ENCODE peak calls at places on chromosomes 2 and 18, in nine cellular contexts. One of them, this sample, is unnamed.

GRCh38 chr2:200619275-200619674 is 33.5 kb downstream of the AOX1 start:
- DNase-seq in NT2/D1: no peak
- DNase-seq in M059J: peak
- DNase-seq in H54: no peak
- DNase-seq in neuronal stem cell: no peak
- DNase-seq in stimulated activated CD8-positive, alpha-beta memory T cell treated with anti-CD3 and anti-CD28 coated beads, Interleukin-7, amount 100 ng/mL, for 1 hour: no peak
- DNase-seq in EL: no peak
- DNase-seq in stimulated activated CD4-positive, alpha-beta T cell treated with anti-CD3 and anti-CD28 coated beads, TNF-alpha, amount 100 ng/mL, for 4 hours: no peak
- DNase-seq in SJSA1: no peak
- DNase-seq in this sample: peak

GRCh38 chr18:8020133-8020846 is 453.2 kb downstream of the PTPRM start:
- DNase-seq in NT2/D1: no peak
- DNase-seq in M059J: no peak
- DNase-seq in H54: no peak
- DNase-seq in neuronal stem cell: no peak
- DNase-seq in stimulated activated CD8-positive, alpha-beta memory T cell treated with anti-CD3 and anti-CD28 coated beads, Interleukin-7, amount 100 ng/mL, for 1 hour: no peak
- DNase-seq in EL: no peak
- DNase-seq in stimulated activated CD4-positive, alpha-beta T cell treated with anti-CD3 and anti-CD28 coated beads, TNF-alpha, amount 100 ng/mL, for 4 hours: no peak
- DNase-seq in SJSA1: no peak
- DNase-seq in this sample: no peak

GRCh38 chr2:230234122-230234722 is 8.7 kb downstream of the SP140 start:
- DNase-seq in NT2/D1: no peak
- DNase-seq in M059J: no peak
- DNase-seq in H54: no peak
- DNase-seq in neuronal stem cell: no peak
- DNase-seq in stimulated activated CD8-positive, alpha-beta memory T cell treated with anti-CD3 and anti-CD28 coated beads, Interleukin-7, amount 100 ng/mL, for 1 hour: no peak
- DNase-seq in EL: no peak
- DNase-seq in stimulated activated CD4-positive, alpha-beta T cell treated with anti-CD3 and anti-CD28 coated beads, TNF-alpha, amount 100 ng/mL, for 4 hours: no peak
- DNase-seq in SJSA1: no peak
- DNase-seq in this sample: no peak

GRCh38 chr2:190822038-190822437 is 58.6 kb upstream of the GLS start:
- DNase-seq in NT2/D1: no peak
- DNase-seq in M059J: no peak
- DNase-seq in H54: no peak
- DNase-seq in neuronal stem cell: no peak
- DNase-seq in stimulated activated CD8-positive, alpha-beta memory T cell treated with anti-CD3 and anti-CD28 coated beads, Interleukin-7, amount 100 ng/mL, for 1 hour: no peak
- DNase-seq in EL: no peak
- DNase-seq in stimulated activated CD4-positive, alpha-beta T cell treated with anti-CD3 and anti-CD28 coated beads, TNF-alpha, amount 100 ng/mL, for 4 hours: no peak
- DNase-seq in SJSA1: no peak
- DNase-seq in this sample: no peak

GRCh38 chr18:5317186-5317585 is 21.7 kb upstream of the ZBTB14 start:
- DNase-seq in NT2/D1: no peak
- DNase-seq in M059J: no peak
- DNase-seq in H54: no peak
- DNase-seq in neuronal stem cell: no peak
- DNase-seq in stimulated activated CD8-positive, alpha-beta memory T cell treated with anti-CD3 and anti-CD28 coated beads, Interleukin-7, amount 100 ng/mL, for 1 hour: no peak
- DNase-seq in EL: no peak
- DNase-seq in stimulated activated CD4-positive, alpha-beta T cell treated with anti-CD3 and anti-CD28 coated beads, TNF-alpha, amount 100 ng/mL, for 4 hours: no peak
- DNase-seq in SJSA1: no peak
- DNase-seq in this sample: no peak

GRCh38 chr2:117980381-117980780 is 33.5 kb downstream of the CCDC93 start:
- DNase-seq in NT2/D1: no peak
- DNase-seq in M059J: peak
- DNase-seq in H54: peak
- DNase-seq in neuronal stem cell: no peak
- DNase-seq in stimulated activated CD8-positive, alpha-beta memory T cell treated with anti-CD3 and anti-CD28 coated beads, Interleukin-7, amount 100 ng/mL, for 1 hour: no peak
- DNase-seq in EL: peak
- DNase-seq in stimulated activated CD4-positive, alpha-beta T cell treated with anti-CD3 and anti-CD28 coated beads, TNF-alpha, amount 100 ng/mL, for 4 hours: no peak
- DNase-seq in SJSA1: peak
- DNase-seq in this sample: no peak

GRCh38 chr2:238569415-238570195 is 142.9 kb downstream of the ASB1 start:
- DNase-seq in NT2/D1: no peak
- DNase-seq in M059J: no peak
- DNase-seq in H54: no peak
- DNase-seq in neuronal stem cell: no peak
- DNase-seq in stimulated activated CD8-positive, alpha-beta memory T cell treated with anti-CD3 and anti-CD28 coated beads, Interleukin-7, amount 100 ng/mL, for 1 hour: no peak
- DNase-seq in EL: no peak
- DNase-seq in stimulated activated CD4-positive, alpha-beta T cell treated with anti-CD3 and anti-CD28 coated beads, TNF-alpha, amount 100 ng/mL, for 4 hours: no peak
- DNase-seq in SJSA1: no peak
- DNase-seq in this sample: no peak

GRCh38 chr2:210072922-210073509 is 70.6 kb downstream of the RPE start:
- DNase-seq in NT2/D1: peak
- DNase-seq in M059J: peak
- DNase-seq in H54: peak
- DNase-seq in neuronal stem cell: no peak
- DNase-seq in stimulated activated CD8-positive, alpha-beta memory T cell treated with anti-CD3 and anti-CD28 coated beads, Interleukin-7, amount 100 ng/mL, for 1 hour: no peak
- DNase-seq in EL: peak
- DNase-seq in stimulated activated CD4-positive, alpha-beta T cell treated with anti-CD3 and anti-CD28 coated beads, TNF-alpha, amount 100 ng/mL, for 4 hours: no peak
- DNase-seq in SJSA1: peak
- DNase-seq in this sample: no peak

GRCh38 chr2:182586426-182586825 is 129.6 kb upstream of the DNAJC10 start:
- DNase-seq in NT2/D1: no peak
- DNase-seq in M059J: no peak
- DNase-seq in H54: no peak
- DNase-seq in neuronal stem cell: no peak
- DNase-seq in stimulated activated CD8-positive, alpha-beta memory T cell treated with anti-CD3 and anti-CD28 coated beads, Interleukin-7, amount 100 ng/mL, for 1 hour: no peak
- DNase-seq in EL: no peak
- DNase-seq in stimulated activated CD4-positive, alpha-beta T cell treated with anti-CD3 and anti-CD28 coated beads, TNF-alpha, amount 100 ng/mL, for 4 hours: no peak
- DNase-seq in SJSA1: no peak
- DNase-seq in this sample: no peak

GRCh38 chr2:215269397-215270117 is 42.3 kb upstream of the ATIC start:
- DNase-seq in NT2/D1: peak
- DNase-seq in M059J: peak
- DNase-seq in H54: peak
- DNase-seq in neuronal stem cell: peak
- DNase-seq in stimulated activated CD8-positive, alpha-beta memory T cell treated with anti-CD3 and anti-CD28 coated beads, Interleukin-7, amount 100 ng/mL, for 1 hour: no peak
- DNase-seq in EL: peak
- DNase-seq in stimulated activated CD4-positive, alpha-beta T cell treated with anti-CD3 and anti-CD28 coated beads, TNF-alpha, amount 100 ng/mL, for 4 hours: peak
- DNase-seq in SJSA1: peak
- DNase-seq in this sample: peak

GRCh38 chr2:109322111-109322510 is 193.1 kb downstream of the SH3RF3 start:
- DNase-seq in NT2/D1: no peak
- DNase-seq in M059J: peak
- DNase-seq in H54: no peak
- DNase-seq in neuronal stem cell: no peak
- DNase-seq in stimulated activated CD8-positive, alpha-beta memory T cell treated with anti-CD3 and anti-CD28 coated beads, Interleukin-7, amount 100 ng/mL, for 1 hour: no peak
- DNase-seq in EL: peak
- DNase-seq in stimulated activated CD4-positive, alpha-beta T cell treated with anti-CD3 and anti-CD28 coated beads, TNF-alpha, amount 100 ng/mL, for 4 hours: no peak
- DNase-seq in SJSA1: peak
- DNase-seq in this sample: no peak

GRCh38 chr18:9971313-9971920 is 57.6 kb downstream of the VAPA start:
- DNase-seq in NT2/D1: peak
- DNase-seq in M059J: peak
- DNase-seq in H54: peak
- DNase-seq in neuronal stem cell: peak
- DNase-seq in stimulated activated CD8-positive, alpha-beta memory T cell treated with anti-CD3 and anti-CD28 coated beads, Interleukin-7, amount 100 ng/mL, for 1 hour: peak
- DNase-seq in EL: peak
- DNase-seq in stimulated activated CD4-positive, alpha-beta T cell treated with anti-CD3 and anti-CD28 coated beads, TNF-alpha, amount 100 ng/mL, for 4 hours: peak
- DNase-seq in SJSA1: peak
- DNase-seq in this sample: peak

GRCh38 chr2:21467910-21468309 is 344.1 kb downstream of the TDRD15 start:
- DNase-seq in NT2/D1: peak
- DNase-seq in M059J: peak
- DNase-seq in H54: no peak
- DNase-seq in neuronal stem cell: no peak
- DNase-seq in stimulated activated CD8-positive, alpha-beta memory T cell treated with anti-CD3 and anti-CD28 coated beads, Interleukin-7, amount 100 ng/mL, for 1 hour: no peak
- DNase-seq in EL: peak
- DNase-seq in stimulated activated CD4-positive, alpha-beta T cell treated with anti-CD3 and anti-CD28 coated beads, TNF-alpha, amount 100 ng/mL, for 4 hours: no peak
- DNase-seq in SJSA1: peak
- DNase-seq in this sample: no peak

GRCh38 chr2:62934501-62934900 is 116.1 kb upstream of the OTX1 start:
- DNase-seq in NT2/D1: no peak
- DNase-seq in M059J: no peak
- DNase-seq in H54: no peak
- DNase-seq in neuronal stem cell: no peak
- DNase-seq in stimulated activated CD8-positive, alpha-beta memory T cell treated with anti-CD3 and anti-CD28 coated beads, Interleukin-7, amount 100 ng/mL, for 1 hour: no peak
- DNase-seq in EL: no peak
- DNase-seq in stimulated activated CD4-positive, alpha-beta T cell treated with anti-CD3 and anti-CD28 coated beads, TNF-alpha, amount 100 ng/mL, for 4 hours: no peak
- DNase-seq in SJSA1: no peak
- DNase-seq in this sample: no peak

GRCh38 chr2:203062126-203062525 is 47.5 kb downstream of the NBEAL1 start:
- DNase-seq in NT2/D1: no peak
- DNase-seq in M059J: no peak
- DNase-seq in H54: no peak
- DNase-seq in neuronal stem cell: no peak
- DNase-seq in stimulated activated CD8-positive, alpha-beta memory T cell treated with anti-CD3 and anti-CD28 coated beads, Interleukin-7, amount 100 ng/mL, for 1 hour: no peak
- DNase-seq in EL: peak
- DNase-seq in stimulated activated CD4-positive, alpha-beta T cell treated with anti-CD3 and anti-CD28 coated beads, TNF-alpha, amount 100 ng/mL, for 4 hours: no peak
- DNase-seq in SJSA1: no peak
- DNase-seq in this sample: no peak

GRCh38 chr18:58314284-58314683 is 270.3 kb downstream of the NEDD4L start:
- DNase-seq in NT2/D1: no peak
- DNase-seq in M059J: peak
- DNase-seq in H54: no peak
- DNase-seq in neuronal stem cell: no peak
- DNase-seq in stimulated activated CD8-positive, alpha-beta memory T cell treated with anti-CD3 and anti-CD28 coated beads, Interleukin-7, amount 100 ng/mL, for 1 hour: no peak
- DNase-seq in EL: peak
- DNase-seq in stimulated activated CD4-positive, alpha-beta T cell treated with anti-CD3 and anti-CD28 coated beads, TNF-alpha, amount 100 ng/mL, for 4 hours: no peak
- DNase-seq in SJSA1: peak
- DNase-seq in this sample: peak

GRCh38 chr2:104965900-104966299 is 72.0 kb upstream of the MRPS9 start:
- DNase-seq in NT2/D1: peak
- DNase-seq in M059J: no peak
- DNase-seq in H54: no peak
- DNase-seq in neuronal stem cell: no peak
- DNase-seq in stimulated activated CD8-positive, alpha-beta memory T cell treated with anti-CD3 and anti-CD28 coated beads, Interleukin-7, amount 100 ng/mL, for 1 hour: no peak
- DNase-seq in EL: no peak
- DNase-seq in stimulated activated CD4-positive, alpha-beta T cell treated with anti-CD3 and anti-CD28 coated beads, TNF-alpha, amount 100 ng/mL, for 4 hours: no peak
- DNase-seq in SJSA1: no peak
- DNase-seq in this sample: no peak

GRCh38 chr2:233081232-233081730 is 21.1 kb downstream of the INPP5D start:
- DNase-seq in NT2/D1: no peak
- DNase-seq in M059J: no peak
- DNase-seq in H54: no peak
- DNase-seq in neuronal stem cell: no peak
- DNase-seq in stimulated activated CD8-positive, alpha-beta memory T cell treated with anti-CD3 and anti-CD28 coated beads, Interleukin-7, amount 100 ng/mL, for 1 hour: no peak
- DNase-seq in EL: no peak
- DNase-seq in stimulated activated CD4-positive, alpha-beta T cell treated with anti-CD3 and anti-CD28 coated beads, TNF-alpha, amount 100 ng/mL, for 4 hours: no peak
- DNase-seq in SJSA1: no peak
- DNase-seq in this sample: no peak

GRCh38 chr2:69704446-69704845 is 37.5 kb upstream of the ANXA4 start:
- DNase-seq in NT2/D1: no peak
- DNase-seq in M059J: no peak
- DNase-seq in H54: no peak
- DNase-seq in neuronal stem cell: no peak
- DNase-seq in stimulated activated CD8-positive, alpha-beta memory T cell treated with anti-CD3 and anti-CD28 coated beads, Interleukin-7, amount 100 ng/mL, for 1 hour: no peak
- DNase-seq in EL: no peak
- DNase-seq in stimulated activated CD4-positive, alpha-beta T cell treated with anti-CD3 and anti-CD28 coated beads, TNF-alpha, amount 100 ng/mL, for 4 hours: no peak
- DNase-seq in SJSA1: no peak
- DNase-seq in this sample: no peak

GRCh38 chr2:136117909-136118818 is at the start of gene CXCR4:
- DNase-seq in NT2/D1: peak
- DNase-seq in M059J: peak
- DNase-seq in H54: no peak
- DNase-seq in neuronal stem cell: peak
- DNase-seq in stimulated activated CD8-positive, alpha-beta memory T cell treated with anti-CD3 and anti-CD28 coated beads, Interleukin-7, amount 100 ng/mL, for 1 hour: peak
- DNase-seq in EL: peak
- DNase-seq in stimulated activated CD4-positive, alpha-beta T cell treated with anti-CD3 and anti-CD28 coated beads, TNF-alpha, amount 100 ng/mL, for 4 hours: peak
- DNase-seq in SJSA1: peak
- DNase-seq in this sample: peak

GRCh38 chr2:60867848-60868247 is 13.5 kb upstream of the REL start:
- DNase-seq in NT2/D1: no peak
- DNase-seq in M059J: no peak
- DNase-seq in H54: no peak
- DNase-seq in neuronal stem cell: no peak
- DNase-seq in stimulated activated CD8-positive, alpha-beta memory T cell treated with anti-CD3 and anti-CD28 coated beads, Interleukin-7, amount 100 ng/mL, for 1 hour: no peak
- DNase-seq in EL: no peak
- DNase-seq in stimulated activated CD4-positive, alpha-beta T cell treated with anti-CD3 and anti-CD28 coated beads, TNF-alpha, amount 100 ng/mL, for 4 hours: no peak
- DNase-seq in SJSA1: no peak
- DNase-seq in this sample: no peak

GRCh38 chr2:72233211-72233610 is 85.5 kb upstream of the CYP26B1 start:
- DNase-seq in NT2/D1: no peak
- DNase-seq in M059J: no peak
- DNase-seq in H54: no peak
- DNase-seq in neuronal stem cell: no peak
- DNase-seq in stimulated activated CD8-positive, alpha-beta memory T cell treated with anti-CD3 and anti-CD28 coated beads, Interleukin-7, amount 100 ng/mL, for 1 hour: no peak
- DNase-seq in EL: no peak
- DNase-seq in stimulated activated CD4-positive, alpha-beta T cell treated with anti-CD3 and anti-CD28 coated beads, TNF-alpha, amount 100 ng/mL, for 4 hours: no peak
- DNase-seq in SJSA1: no peak
- DNase-seq in this sample: no peak

GRCh38 chr2:46167924-46168323 is 129.3 kb upstream of the EPAS1 start:
- DNase-seq in NT2/D1: no peak
- DNase-seq in M059J: peak
- DNase-seq in H54: no peak
- DNase-seq in neuronal stem cell: no peak
- DNase-seq in stimulated activated CD8-positive, alpha-beta memory T cell treated with anti-CD3 and anti-CD28 coated beads, Interleukin-7, amount 100 ng/mL, for 1 hour: no peak
- DNase-seq in EL: peak
- DNase-seq in stimulated activated CD4-positive, alpha-beta T cell treated with anti-CD3 and anti-CD28 coated beads, TNF-alpha, amount 100 ng/mL, for 4 hours: no peak
- DNase-seq in SJSA1: no peak
- DNase-seq in this sample: no peak

GRCh38 chr18:61831071-61831470 is 61.7 kb downstream of the RNF152 start:
- DNase-seq in NT2/D1: no peak
- DNase-seq in M059J: no peak
- DNase-seq in H54: no peak
- DNase-seq in neuronal stem cell: no peak
- DNase-seq in stimulated activated CD8-positive, alpha-beta memory T cell treated with anti-CD3 and anti-CD28 coated beads, Interleukin-7, amount 100 ng/mL, for 1 hour: no peak
- DNase-seq in EL: peak
- DNase-seq in stimulated activated CD4-positive, alpha-beta T cell treated with anti-CD3 and anti-CD28 coated beads, TNF-alpha, amount 100 ng/mL, for 4 hours: no peak
- DNase-seq in SJSA1: peak
- DNase-seq in this sample: no peak

GRCh38 chr18:10488022-10488421 is 33.6 kb downstream of the APCDD1 start:
- DNase-seq in NT2/D1: no peak
- DNase-seq in M059J: no peak
- DNase-seq in H54: no peak
- DNase-seq in neuronal stem cell: no peak
- DNase-seq in stimulated activated CD8-positive, alpha-beta memory T cell treated with anti-CD3 and anti-CD28 coated beads, Interleukin-7, amount 100 ng/mL, for 1 hour: no peak
- DNase-seq in EL: no peak
- DNase-seq in stimulated activated CD4-positive, alpha-beta T cell treated with anti-CD3 and anti-CD28 coated beads, TNF-alpha, amount 100 ng/mL, for 4 hours: no peak
- DNase-seq in SJSA1: no peak
- DNase-seq in this sample: no peak

GRCh38 chr2:39593439-39594393 is 72.0 kb upstream of the TMEM178A start:
- DNase-seq in NT2/D1: peak
- DNase-seq in M059J: peak
- DNase-seq in H54: peak
- DNase-seq in neuronal stem cell: peak
- DNase-seq in stimulated activated CD8-positive, alpha-beta memory T cell treated with anti-CD3 and anti-CD28 coated beads, Interleukin-7, amount 100 ng/mL, for 1 hour: no peak
- DNase-seq in EL: peak
- DNase-seq in stimulated activated CD4-positive, alpha-beta T cell treated with anti-CD3 and anti-CD28 coated beads, TNF-alpha, amount 100 ng/mL, for 4 hours: no peak
- DNase-seq in SJSA1: peak
- DNase-seq in this sample: peak

GRCh38 chr2:167861574-167862193 is 385.7 kb downstream of the STK39 start:
- DNase-seq in NT2/D1: peak
- DNase-seq in M059J: no peak
- DNase-seq in H54: no peak
- DNase-seq in neuronal stem cell: no peak
- DNase-seq in stimulated activated CD8-positive, alpha-beta memory T cell treated with anti-CD3 and anti-CD28 coated beads, Interleukin-7, amount 100 ng/mL, for 1 hour: no peak
- DNase-seq in EL: no peak
- DNase-seq in stimulated activated CD4-positive, alpha-beta T cell treated with anti-CD3 and anti-CD28 coated beads, TNF-alpha, amount 100 ng/mL, for 4 hours: no peak
- DNase-seq in SJSA1: no peak
- DNase-seq in this sample: no peak

GRCh38 chr2:180334514-180334913 is 327.4 kb upstream of the CWC22 start:
- DNase-seq in NT2/D1: no peak
- DNase-seq in M059J: no peak
- DNase-seq in H54: no peak
- DNase-seq in neuronal stem cell: no peak
- DNase-seq in stimulated activated CD8-positive, alpha-beta memory T cell treated with anti-CD3 and anti-CD28 coated beads, Interleukin-7, amount 100 ng/mL, for 1 hour: no peak
- DNase-seq in EL: no peak
- DNase-seq in stimulated activated CD4-positive, alpha-beta T cell treated with anti-CD3 and anti-CD28 coated beads, TNF-alpha, amount 100 ng/mL, for 4 hours: no peak
- DNase-seq in SJSA1: no peak
- DNase-seq in this sample: no peak

This sample was measured in PC-9.